ENCODE peak calls at places on chromosome 6, in seven cellular contexts. F is esophagus muscularis mucosa; D is CD8-positive, alpha-beta T cell; M is RWPE1; U is naive thymus-derived CD4-positive, alpha-beta T cell; N is sigmoid colon; G is heart right ventricle. H is an unnamed sample.

GRCh38 chr6:147043994-147044477 is 160.2 kb upstream of the STXBP5 start:
- DNase-seq in M (no peak), F (no peak), U (no peak), D (no peak), N (no peak), G (no peak), H (no peak)

GRCh38 chr6:136614350-136614749 is 64.1 kb upstream of the MAP7 start:
- DNase-seq in N (no peak), G (no peak), U (no peak), F (no peak), D (no peak), M (no peak), H (no peak)

GRCh38 chr6:2296781-2297180 is 51.4 kb upstream of the GMDS start:
- DNase-seq in U (no peak), D (no peak), N (no peak), F (no peak), G (no peak), M (no peak), H (no peak)

GRCh38 chr6:30260036-30260504 is 46.9 kb upstream of the TRIM26 start:
- DNase-seq in U (peak), M (no peak), N (no peak), D (peak), G (peak), F (no peak), H (no peak)

GRCh38 chr6:125325586-125325985 is 23.8 kb upstream of the HDDC2 start:
- DNase-seq in F (no peak), U (no peak), M (no peak), G (no peak), D (no peak), N (no peak), H (no peak)

GRCh38 chr6:132140150-132140549 is 189.0 kb upstream of the CCN2 start:
- DNase-seq in U (no peak), D (no peak), F (no peak), N (no peak), G (no peak), M (no peak), H (no peak)

GRCh38 chr6:46876126-46876525 is 45.6 kb downstream of the ADGRF5 start:
- DNase-seq in N (no peak), G (no peak), U (no peak), D (no peak), F (no peak), M (peak), H (no peak)

GRCh38 chr6:160300076-160300695 is 41.6 kb upstream of the SLC22A2 start:
- DNase-seq in N (no peak), G (no peak), D (no peak), F (no peak), U (no peak), M (peak), H (no peak)

GRCh38 chr6:151325075-151326050 is 66.0 kb downstream of the ZBTB2 start:
- DNase-seq in M (peak), N (peak), G (peak), U (no peak), F (no peak), D (peak), H (no peak)

GRCh38 chr6:56724455-56724854 is 81.8 kb upstream of the DST start:
- DNase-seq in F (no peak), D (no peak), U (no peak), N (no peak), M (no peak), G (no peak), H (no peak)

GRCh38 chr6:116246089-116246488 is 7.8 kb downstream of the TSPYL4 start:
- DNase-seq in U (no peak), N (no peak), D (no peak), F (no peak), G (no peak), M (no peak), H (no peak)

GRCh38 chr6:142387997-142388815 is 86.4 kb downstream of the ADGRG6 start:
- DNase-seq in N (no peak), U (peak), G (no peak), M (peak), D (no peak), F (no peak), H (no peak)

GRCh38 chr6:142756215-142756630 is 188.8 kb downstream of the HIVEP2 start:
- DNase-seq in M (peak), U (no peak), F (no peak), G (no peak), D (no peak), N (no peak), H (no peak)

GRCh38 chr6:113017316-113017715 is 670.2 kb downstream of the RFPL4B start:
- DNase-seq in M (no peak), G (no peak), D (no peak), N (no peak), F (no peak), U (no peak), H (no peak)

GRCh38 chr6:70219943-70220613 is 82.8 kb downstream of the COL9A1 start:
- DNase-seq in U (no peak), F (no peak), G (no peak), D (no peak), M (no peak), N (no peak), H (no peak)

GRCh38 chr6:73537677-73538076 is 16.8 kb upstream of the EEF1A1 start:
- DNase-seq in G (no peak), F (no peak), N (no peak), D (no peak), U (no peak), M (no peak), H (no peak)

GRCh38 chr6:139364302-139364981 is 10.0 kb downstream of the CITED2 start:
- DNase-seq in N (no peak), F (no peak), G (no peak), D (no peak), U (peak), M (peak), H (no peak)

GRCh38 chr6:113596907-113597583 is 260.1 kb upstream of the MARCKS start:
- DNase-seq in U (no peak), N (no peak), G (no peak), D (no peak), M (no peak), F (no peak), H (no peak)

GRCh38 chr6:146286976-146287375 is 256.7 kb upstream of the RAB32 start:
- DNase-seq in G (no peak), D (no peak), F (no peak), U (no peak), M (no peak), N (no peak), H (no peak)

GRCh38 chr6:39962831-39963230 is 28.6 kb upstream of the MOCS1 start:
- DNase-seq in U (no peak), F (peak), D (no peak), N (no peak), M (no peak), G (no peak), H (no peak)

GRCh38 chr6:88477411-88477810 is 311.3 kb upstream of the CNR1 start:
- DNase-seq in F (no peak), D (no peak), U (no peak), G (no peak), M (no peak), N (no peak), H (no peak)

GRCh38 chr6:134065706-134066105 is 13.3 kb upstream of the SLC2A12 start:
- DNase-seq in F (no peak), D (no peak), M (no peak), N (no peak), U (no peak), G (no peak), H (no peak)

GRCh38 chr6:6330407-6330806 is 9.9 kb upstream of the F13A1 start:
- DNase-seq in N (no peak), G (no peak), M (no peak), F (no peak), U (no peak), D (no peak), H (no peak)

GRCh38 chr6:121794630-121795029 is 359.2 kb downstream of the GJA1 start:
- DNase-seq in U (no peak), F (no peak), M (peak), G (no peak), D (no peak), N (no peak), H (no peak)

GRCh38 chr6:114068119-114068518 is 97.2 kb upstream of the HDAC2 start:
- DNase-seq in G (no peak), U (no peak), D (no peak), M (no peak), N (no peak), F (no peak), H (no peak)

GRCh38 chr6:40755046-40755681 is 168.0 kb upstream of the LRFN2 start:
- DNase-seq in D (no peak), G (no peak), U (no peak), N (peak), F (no peak), M (peak), H (no peak)

GRCh38 chr6:169890901-169891300 is 139.5 kb downstream of the ERMARD start:
- DNase-seq in U (no peak), M (no peak), N (no peak), F (no peak), D (no peak), G (no peak), H (no peak)

GRCh38 chr6:146972526-146972925 is 231.7 kb upstream of the STXBP5 start:
- DNase-seq in U (no peak), F (no peak), M (no peak), N (no peak), G (no peak), D (no peak), H (no peak)

GRCh38 chr6:11972806-11973205 is 39.3 kb upstream of the HIVEP1 start:
- DNase-seq in N (no peak), M (no peak), U (no peak), F (no peak), G (no peak), D (no peak), H (no peak)

GRCh38 chr6:153476243-153476642 is 345.2 kb upstream of the RGS17 start:
- DNase-seq in D (no peak), U (no peak), G (no peak), F (no peak), N (no peak), M (no peak), H (no peak)

GRCh38 chr6:27161946-27162603 is 85.4 kb upstream of the PRSS16 start:
- DNase-seq in D (peak), G (no peak), U (peak), N (no peak), M (no peak), F (no peak), H (no peak)

GRCh38 chr6:149153637-149154036 is 163.9 kb upstream of the TAB2 start:
- DNase-seq in M (no peak), G (no peak), N (no peak), F (peak), D (no peak), U (no peak), H (no peak)

GRCh38 chr6:74925683-74926082 is 280.2 kb downstream of the COL12A1 start:
- DNase-seq in N (no peak), F (no peak), M (no peak), G (no peak), U (no peak), D (no peak), H (no peak)

GRCh38 chr6:37713529-37714119 is 15.9 kb upstream of the MDGA1 start:
- DNase-seq in N (no peak), D (no peak), F (no peak), M (no peak), G (no peak), U (no peak), H (no peak)

GRCh38 chr6:35895560-35895959 is 25.3 kb downstream of the SRPK1 start:
- DNase-seq in D (no peak), N (no peak), F (no peak), U (no peak), G (no peak), M (peak), H (no peak)

GRCh38 chr6:94462231-94462630 is 1042.9 kb upstream of the EPHA7 start:
- DNase-seq in U (no peak), N (no peak), M (no peak), G (no peak), F (no peak), D (no peak), H (no peak)

GRCh38 chr6:69392745-69393144 is 404.1 kb downstream of the LMBRD1 start:
- DNase-seq in D (no peak), M (no peak), G (no peak), N (no peak), U (no peak), F (no peak), H (no peak)

GRCh38 chr6:165760803-165761185 is 97.8 kb upstream of the PDE10A start:
- DNase-seq in U (no peak), F (no peak), M (no peak), D (no peak), N (no peak), G (no peak), H (no peak)

GRCh38 chr6:143079325-143079640 is 18.6 kb downstream of the AIG1 start:
- DNase-seq in D (no peak), N (no peak), F (no peak), U (no peak), G (no peak), M (no peak), H (no peak)

GRCh38 chr6:24489881-24490280 is 503 bp upstream of the GPLD1 start:
- DNase-seq in N (no peak), F (no peak), D (no peak), M (no peak), U (no peak), G (no peak), H (no peak)
- H3K27ac ChIP-seq in N (no peak), F (no peak), D (no peak), M (no peak), U (no peak), G (no peak), H (no peak)

GRCh38 chr6:32222333-32223230 is 1.3 kb downstream of the NOTCH4 start:
- DNase-seq in N (no peak), F (no peak), M (no peak), G (no peak), U (no peak), D (no peak), H (no peak)
- H3K27ac ChIP-seq in N (peak), F (peak), M (no peak), G (peak), U (no peak), D (no peak), H (peak)

DNA sequence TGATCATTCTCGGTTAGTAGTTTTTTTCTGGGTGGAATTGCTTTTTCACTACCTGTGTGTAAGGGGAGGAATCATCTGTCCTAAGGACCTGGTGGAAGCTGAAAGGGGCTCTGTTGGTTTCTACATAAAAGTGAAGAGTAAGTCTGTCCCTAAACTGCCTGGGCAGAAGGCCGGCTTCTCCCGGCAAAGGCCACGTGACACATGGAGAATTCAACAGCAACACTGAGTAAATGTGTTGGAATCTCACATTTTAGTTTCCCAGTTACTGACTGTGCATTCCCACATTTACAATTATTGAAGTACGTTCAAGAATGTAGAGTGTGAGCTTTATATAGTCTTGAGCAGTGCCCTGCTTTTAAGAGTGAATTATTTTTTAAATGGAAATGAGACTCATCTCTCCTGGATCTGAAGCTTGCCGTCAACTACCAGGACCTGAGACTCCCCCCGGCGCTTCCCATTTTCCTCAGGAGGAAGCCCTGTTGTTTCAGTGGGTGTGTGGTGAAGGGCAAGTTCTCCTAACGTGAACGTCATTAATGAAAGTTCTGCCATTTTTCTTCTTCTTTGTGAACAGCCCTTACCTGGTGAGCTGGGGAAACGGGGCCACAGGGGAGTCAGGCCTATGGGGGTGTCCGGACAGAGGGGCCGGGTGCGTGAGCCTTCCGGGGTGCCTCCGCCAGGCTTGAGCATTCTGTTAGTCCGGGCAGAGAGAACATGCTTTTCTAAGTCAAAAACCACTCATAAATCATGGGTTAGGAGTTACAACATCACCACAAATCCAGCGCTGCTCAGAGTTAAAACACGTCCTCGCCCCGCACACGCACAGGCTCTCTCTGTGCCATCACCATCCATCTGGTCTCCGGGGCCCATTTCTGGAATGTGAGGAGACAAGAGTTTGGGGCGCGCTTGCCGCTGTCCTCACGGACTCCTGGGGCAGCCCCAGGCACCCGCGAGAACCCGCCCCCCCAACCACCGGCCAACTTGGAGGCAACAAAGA is 56.6 kb upstream of the SMOC2 start:
- DNase-seq in M (no peak), N (peak), U (no peak), G (no peak), D (no peak), F (no peak), H (no peak)
- H3K27ac ChIP-seq in M (no peak), N (no peak), U (no peak), G (peak), D (no peak), F (no peak), H (no peak)

GRCh38 chr6:16737389-16737788 is 23.9 kb downstream of the ATXN1 start:
- DNase-seq in D (no peak), M (no peak), G (no peak), N (no peak), F (no peak), U (no peak), H (no peak)

GRCh38 chr6:16737926-16738325 is 23.3 kb downstream of the ATXN1 start:
- DNase-seq in F (no peak), U (no peak), N (no peak), D (no peak), M (no peak), G (no peak), H (no peak)

GRCh38 chr6:16739329-16739801 is 21.9 kb downstream of the ATXN1 start:
- DNase-seq in U (no peak), F (no peak), M (peak), N (peak), G (no peak), D (no peak), H (no peak)

GRCh38 chr6:16735014-16735413 is 26.2 kb downstream of the ATXN1 start:
- DNase-seq in F (no peak), U (no peak), G (no peak), N (no peak), D (no peak), M (no peak), H (no peak)

GRCh38 chr6:16736856-16737255 is 24.4 kb downstream of the ATXN1 start:
- DNase-seq in N (no peak), M (no peak), U (no peak), D (no peak), G (no peak), F (no peak), H (no peak)
- H3K27ac ChIP-seq in N (peak), M (no peak), U (no peak), D (no peak), G (peak), F (peak), H (no peak)

GRCh38 chr6:31460361-31461025 is 37.5 kb upstream of the MICB start:
- DNase-seq in F (no peak), G (no peak), N (no peak), M (no peak), D (no peak), U (no peak), H (no peak)

GRCh38 chr6:31465185-31465536 is 32.8 kb upstream of the MICB start:
- DNase-seq in D (no peak), G (no peak), M (no peak), F (peak), N (peak), U (no peak), H (no peak)

GRCh38 chr6:31464252-31465184 is 33.4 kb upstream of the MICB start:
- DNase-seq in D (no peak), G (no peak), M (no peak), N (no peak), U (no peak), F (peak), H (peak)

GRCh38 chr6:31462964-31463940 is 34.7 kb upstream of the MICB start:
- DNase-seq in G (peak), D (peak), M (peak), U (peak), F (peak), N (peak), H (peak)

GRCh38 chr6:31462026-31462963 is 35.6 kb upstream of the MICB start:
- DNase-seq in D (no peak), M (no peak), G (no peak), F (peak), N (no peak), U (no peak), H (no peak)
- H3K27ac ChIP-seq in D (peak), M (peak), G (peak), F (peak), N (peak), U (peak), H (peak)

GRCh38 chr6:162856885-162857284 is 129.1 kb downstream of the PACRG start:
- DNase-seq in U (no peak), F (no peak), M (peak), D (no peak), N (peak), G (no peak), H (peak)
- H3K27ac ChIP-seq in U (no peak), F (peak), M (no peak), D (no peak), N (no peak), G (peak), H (peak)

GRCh38 chr6:87334683-87335082 is 5.6 kb upstream of the GJB7 start:
- DNase-seq in N (no peak), M (no peak), F (no peak), D (no peak), U (no peak), G (no peak), H (no peak)
- H3K27ac ChIP-seq in N (no peak), M (no peak), F (no peak), D (no peak), U (no peak), G (no peak), H (no peak)

DNA sequence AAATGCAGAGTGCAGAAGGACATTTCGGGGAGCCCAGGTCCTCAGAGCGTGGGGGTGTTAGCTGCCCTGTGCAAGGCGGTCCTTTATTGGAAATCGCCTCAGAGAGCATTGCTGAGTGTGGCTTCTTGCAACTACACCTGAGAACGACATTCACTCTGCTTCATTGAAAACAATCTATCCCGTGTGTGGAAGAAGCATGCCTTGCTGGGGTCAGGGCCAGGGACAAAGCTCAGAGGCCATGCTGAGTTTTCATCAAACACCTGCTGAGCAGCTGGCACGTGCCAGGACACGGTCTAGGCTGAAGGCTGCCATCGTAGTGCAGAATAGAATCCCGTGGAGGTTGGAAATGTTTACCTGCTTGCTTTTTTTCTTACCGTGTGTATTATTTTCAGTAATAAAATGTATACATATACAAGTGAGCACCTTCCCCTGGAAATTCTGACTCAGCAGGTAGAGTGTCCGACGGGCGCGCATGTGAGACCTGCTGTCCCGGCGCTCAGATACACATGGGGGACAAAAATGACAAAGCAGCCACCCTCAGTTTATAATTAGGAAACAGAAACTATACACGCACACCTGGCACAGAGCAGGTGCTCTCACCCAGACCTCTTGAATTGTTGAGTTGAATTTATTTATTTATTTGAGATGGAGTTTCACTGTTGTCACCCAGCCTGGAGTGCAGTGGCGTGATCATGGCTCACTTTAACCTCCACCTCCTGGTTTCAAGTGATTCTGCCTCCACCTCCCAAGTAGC is 180.2 kb downstream of the ZDHHC14 start:
- DNase-seq in D (no peak), N (no peak), M (no peak), U (no peak), F (peak), G (no peak), H (no peak)
- H3K27ac ChIP-seq in D (no peak), N (no peak), M (no peak), U (no peak), F (no peak), G (no peak), H (no peak)

H was measured in caudate nucleus.